ENCODE peak calls at places on chromosomes 1 and 21, in four cellular contexts. One of them, this sample, is unnamed.
A peak's percentile ranks its signal among the peaks of the same experiment; 100 is the strongest.

GRCh38 chr1:161119017-161119378 is 1.1 kb downstream of the NIT1 start:
- DNase-seq in K562: no peak
- DNase-seq in H1: no peak
- DNase-seq in GM12891: no peak
- DNase-seq in this sample: no peak

GRCh38 chr1:183414365-183414764 is 3.8 kb downstream of the NMNAT2 start:
- DNase-seq in K562: no peak
- DNase-seq in H1: no peak
- DNase-seq in GM12891: no peak
- DNase-seq in this sample: no peak

GRCh38 chr21:45056505-45056904 is 17.9 kb upstream of the ADARB1 start:
- DNase-seq in K562: no peak
- DNase-seq in H1: no peak
- DNase-seq in GM12891: no peak
- DNase-seq in this sample: no peak

GRCh38 chr1:109248797-109249629 is at the start of gene CELSR2:
- DNase-seq in K562: peak; percentile 93
- DNase-seq in H1: peak; percentile 66
- DNase-seq in GM12891: peak; percentile 93
- DNase-seq in this sample: peak; percentile 90

GRCh38 chr21:37829447-37829846 is 86.8 kb downstream of the KCNJ6 start:
- DNase-seq in K562: no peak
- DNase-seq in H1: no peak
- DNase-seq in GM12891: no peak
- DNase-seq in this sample: no peak

GRCh38 chr1:19448491-19449439 is 36.6 kb downstream of the CAPZB start:
- DNase-seq in K562: no peak
- DNase-seq in H1: no peak
- DNase-seq in GM12891: no peak
- DNase-seq in this sample: no peak

GRCh38 chr1:230148768-230149469 is 81.9 kb downstream of the GALNT2 start:
- DNase-seq in K562: no peak
- DNase-seq in H1: no peak
- DNase-seq in GM12891: no peak
- DNase-seq in this sample: no peak

GRCh38 chr1:232726048-232726779 is 79.0 kb upstream of the MAP10 start:
- DNase-seq in K562: no peak
- DNase-seq in H1: no peak
- DNase-seq in GM12891: no peak
- DNase-seq in this sample: no peak

GRCh38 chr1:31297273-31298247 is 728 bp downstream of the ZCCHC17 start:
- DNase-seq in K562: peak; percentile 37
- DNase-seq in H1: no peak
- DNase-seq in GM12891: no peak
- DNase-seq in this sample: no peak

GRCh38 chr1:6419397-6419802 is 319 bp downstream of the HES2 start:
- DNase-seq in K562: no peak
- DNase-seq in H1: no peak
- DNase-seq in GM12891: no peak
- DNase-seq in this sample: no peak

GRCh38 chr1:90800012-90800717 is 83.1 kb upstream of the BARHL2 start:
- DNase-seq in K562: no peak
- DNase-seq in H1: no peak
- DNase-seq in GM12891: no peak
- DNase-seq in this sample: no peak

GRCh38 chr1:113809651-113810602 is 2.3 kb downstream of the RSBN1 start:
- DNase-seq in K562: no peak
- DNase-seq in H1: no peak
- DNase-seq in GM12891: no peak
- DNase-seq in this sample: no peak

GRCh38 chr1:93123141-93123783 is 44.2 kb downstream of the MTF2 start:
- DNase-seq in K562: no peak
- DNase-seq in H1: no peak
- DNase-seq in GM12891: no peak
- DNase-seq in this sample: no peak

GRCh38 chr1:149949911-149950310 is 13.2 kb upstream of the MTMR11 start:
- DNase-seq in K562: no peak
- DNase-seq in H1: no peak
- DNase-seq in GM12891: no peak
- DNase-seq in this sample: no peak

GRCh38 chr1:27527223-27527856 is 37.4 kb upstream of the WASF2 start:
- DNase-seq in K562: peak; percentile 84
- DNase-seq in H1: peak; percentile 80
- DNase-seq in GM12891: peak; percentile 66
- DNase-seq in this sample: no peak

GRCh38 chr1:222310830-222311229 is 237.1 kb downstream of the HHIPL2 start:
- DNase-seq in K562: no peak
- DNase-seq in H1: no peak
- DNase-seq in GM12891: no peak
- DNase-seq in this sample: no peak

GRCh38 chr1:229253170-229253974 is 17.5 kb upstream of the RAB4A start:
- DNase-seq in K562: no peak
- DNase-seq in H1: no peak
- DNase-seq in GM12891: no peak
- DNase-seq in this sample: no peak

GRCh38 chr1:48704736-48705135 is 72.0 kb downstream of the BEND5 start:
- DNase-seq in K562: no peak
- DNase-seq in H1: no peak
- DNase-seq in GM12891: no peak
- DNase-seq in this sample: no peak

GRCh38 chr1:18100493-18101063 is 7.0 kb upstream of the IGSF21 start:
- DNase-seq in K562: peak; percentile 88
- DNase-seq in H1: no peak
- DNase-seq in GM12891: peak; percentile 33
- DNase-seq in this sample: no peak

GRCh38 chr1:159941867-159942560 is 3.4 kb downstream of the IGSF9 start:
- DNase-seq in K562: no peak
- DNase-seq in H1: no peak
- DNase-seq in GM12891: no peak
- DNase-seq in this sample: no peak

GRCh38 chr1:1345860-1346500 is 3.2 kb downstream of the DVL1 start:
- DNase-seq in K562: no peak
- DNase-seq in H1: no peak
- DNase-seq in GM12891: no peak
- DNase-seq in this sample: no peak

GRCh38 chr1:90959352-90960206 is 62.3 kb downstream of the ZNF644 start:
- DNase-seq in K562: no peak
- DNase-seq in H1: no peak
- DNase-seq in GM12891: no peak
- DNase-seq in this sample: no peak

GRCh38 chr1:151972533-151973270 is 21.0 kb downstream of the S100A10 start:
- DNase-seq in K562: peak; percentile 19
- DNase-seq in H1: no peak
- DNase-seq in GM12891: no peak
- DNase-seq in this sample: no peak

GRCh38 chr1:69403911-69404310 is 163.8 kb upstream of the LRRC7 start:
- DNase-seq in K562: no peak
- DNase-seq in H1: no peak
- DNase-seq in GM12891: no peak
- DNase-seq in this sample: no peak

GRCh38 chr1:30286241-30286983 is 437.0 kb downstream of the MATN1 start:
- DNase-seq in K562: no peak
- DNase-seq in H1: no peak
- DNase-seq in GM12891: no peak
- DNase-seq in this sample: no peak

GRCh38 chr1:218164111-218164929 is 120.8 kb upstream of the RRP15 start:
- DNase-seq in K562: no peak
- DNase-seq in H1: peak; percentile 43
- DNase-seq in GM12891: no peak
- DNase-seq in this sample: peak; percentile 4

GRCh38 chr21:45303751-45304150 is 16.1 kb upstream of the POFUT2 start:
- DNase-seq in K562: no peak
- DNase-seq in H1: no peak
- DNase-seq in GM12891: no peak
- DNase-seq in this sample: no peak

GRCh38 chr21:46286668-46286982 is 483 bp downstream of the YBEY start:
- DNase-seq in K562: no peak
- DNase-seq in H1: no peak
- DNase-seq in GM12891: no peak
- DNase-seq in this sample: no peak

GRCh38 chr21:42846221-42846620 is 33.1 kb downstream of the WDR4 start:
- DNase-seq in K562: no peak
- DNase-seq in H1: no peak
- DNase-seq in GM12891: no peak
- DNase-seq in this sample: no peak

GRCh38 chr1:186272486-186272885 is 102.6 kb downstream of the TPR start:
- DNase-seq in K562: no peak
- DNase-seq in H1: no peak
- DNase-seq in GM12891: no peak
- DNase-seq in this sample: no peak

GRCh38 chr1:53574621-53575020 is 115.4 kb downstream of the DMRTB1 start:
- DNase-seq in K562: no peak
- DNase-seq in H1: no peak
- DNase-seq in GM12891: no peak
- DNase-seq in this sample: no peak

GRCh38 chr1:208101661-208102431 is 142.3 kb downstream of the PLXNA2 start:
- DNase-seq in K562: no peak
- DNase-seq in H1: no peak
- DNase-seq in GM12891: no peak
- DNase-seq in this sample: no peak

GRCh38 chr1:67855944-67856343 is 22.7 kb upstream of the GNG12 start:
- DNase-seq in K562: no peak
- DNase-seq in H1: no peak
- DNase-seq in GM12891: no peak
- DNase-seq in this sample: no peak
- TF ChIP-seq TAF1 in K562: no peak
- TF ChIP-seq TAF1 in H1: no peak
- TF ChIP-seq TAF1 in GM12891: no peak
- TF ChIP-seq TAF1 in this sample: no peak

GRCh38 chr1:155950829-155951228 is 9.4 kb downstream of the RXFP4 start:
- DNase-seq in K562: no peak
- DNase-seq in H1: no peak
- DNase-seq in GM12891: no peak
- DNase-seq in this sample: peak; percentile 5
- TF ChIP-seq POLR2A in K562: no peak
- TF ChIP-seq POLR2A in H1: no peak
- TF ChIP-seq POLR2A in GM12891: no peak
- TF ChIP-seq POLR2A in this sample: no peak

GRCh38 chr1:204853446-204853845 is 17.2 kb upstream of the NFASC start:
- DNase-seq in K562: no peak
- DNase-seq in H1: no peak
- DNase-seq in GM12891: no peak
- DNase-seq in this sample: no peak
- TF ChIP-seq TAF1 in K562: no peak
- TF ChIP-seq TAF1 in H1: no peak
- TF ChIP-seq TAF1 in GM12891: no peak
- TF ChIP-seq TAF1 in this sample: no peak

GRCh38 chr21:41759926-41760325 is 6.9 kb downstream of the RIPK4 start:
- DNase-seq in K562: no peak
- DNase-seq in H1: no peak
- DNase-seq in GM12891: no peak
- DNase-seq in this sample: no peak

GRCh38 chr21:41760411-41760810 is 6.4 kb downstream of the RIPK4 start:
- DNase-seq in K562: no peak
- DNase-seq in H1: no peak
- DNase-seq in GM12891: no peak
- DNase-seq in this sample: no peak

GRCh38 chr21:41762236-41762635 is 4.6 kb downstream of the RIPK4 start:
- DNase-seq in K562: no peak
- DNase-seq in H1: peak; percentile 64
- DNase-seq in GM12891: no peak
- DNase-seq in this sample: no peak

GRCh38 chr21:41762753-41763152 is 4.1 kb downstream of the RIPK4 start:
- DNase-seq in K562: no peak
- DNase-seq in H1: no peak
- DNase-seq in GM12891: no peak
- DNase-seq in this sample: no peak

GRCh38 chr21:41761211-41762181 is 5.4 kb downstream of the RIPK4 start:
- DNase-seq in K562: no peak
- DNase-seq in H1: no peak
- DNase-seq in GM12891: no peak
- DNase-seq in this sample: no peak
- TF ChIP-seq POLR2A in K562: no peak
- TF ChIP-seq POLR2A in H1: no peak
- TF ChIP-seq POLR2A in GM12891: no peak
- TF ChIP-seq POLR2A in this sample: no peak

GRCh38 chr1:9643351-9644256 is 7.9 kb upstream of the PIK3CD start:
- DNase-seq in K562: no peak
- DNase-seq in H1: no peak
- DNase-seq in GM12891: no peak
- DNase-seq in this sample: no peak
- TF ChIP-seq TAF1 in K562: no peak
- TF ChIP-seq TAF1 in H1: no peak
- TF ChIP-seq TAF1 in GM12891: no peak
- TF ChIP-seq TAF1 in this sample: no peak

DNA sequence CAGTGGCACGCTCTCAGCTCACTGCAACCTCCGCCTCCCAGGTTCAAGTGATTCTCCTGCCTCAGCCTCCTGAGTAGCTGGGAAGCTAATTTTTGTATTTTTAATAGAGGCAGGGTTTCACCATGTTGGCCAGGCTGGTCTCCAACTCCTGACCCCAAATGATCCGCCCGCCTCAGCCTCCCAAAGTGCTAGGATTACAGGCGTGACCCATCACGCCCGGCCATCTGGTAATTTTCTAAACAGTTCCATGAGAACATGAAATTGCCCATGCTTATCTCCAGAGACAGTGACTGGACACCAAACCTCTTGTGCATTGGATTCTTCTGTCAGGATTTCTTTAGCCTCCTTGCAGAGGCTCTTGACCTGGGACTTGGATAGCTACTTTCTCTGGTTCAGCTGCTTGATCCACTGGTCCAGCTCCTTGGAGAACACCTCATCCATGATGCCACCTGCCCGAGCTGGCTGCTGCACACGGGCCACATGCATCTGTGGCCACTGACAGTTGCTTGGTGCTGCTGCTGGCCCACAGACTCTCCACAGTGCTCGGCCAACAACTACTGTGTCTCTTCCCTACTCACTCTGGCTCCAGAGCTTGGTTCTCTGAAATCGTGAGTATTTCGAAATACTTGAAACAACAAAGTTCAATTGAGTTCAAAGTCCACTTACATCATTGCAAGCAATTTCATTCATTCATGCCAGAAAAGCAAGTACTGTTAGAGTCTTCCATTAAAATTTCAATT is 40.0 kb upstream of the CTPS1 start:
- DNase-seq in K562: peak; percentile 37
- DNase-seq in H1: no peak
- DNase-seq in GM12891: no peak
- DNase-seq in this sample: no peak
- TF ChIP-seq POLR2A in K562: no peak
- TF ChIP-seq POLR2A in H1: no peak
- TF ChIP-seq POLR2A in GM12891: no peak
- TF ChIP-seq POLR2A in this sample: no peak

GRCh38 chr1:32336963-32337675 is 1.1 kb upstream of the MARCKSL1 start:
- DNase-seq in K562: peak; percentile 49
- DNase-seq in H1: no peak
- DNase-seq in GM12891: peak; percentile 55
- DNase-seq in this sample: peak; percentile 60

GRCh38 chr1:32335951-32336867 is at the start of gene MARCKSL1:
- DNase-seq in K562: peak; percentile 95
- DNase-seq in H1: peak; percentile 27
- DNase-seq in GM12891: peak; percentile 76
- DNase-seq in this sample: peak; percentile 75

GRCh38 chr1:32337855-32338636 is 2.0 kb upstream of the MARCKSL1 start:
- DNase-seq in K562: no peak
- DNase-seq in H1: no peak
- DNase-seq in GM12891: no peak
- DNase-seq in this sample: no peak

GRCh38 chr1:32339363-32339978 is 3.4 kb upstream of the MARCKSL1 start:
- DNase-seq in K562: no peak
- DNase-seq in H1: no peak
- DNase-seq in GM12891: peak; percentile 49
- DNase-seq in this sample: no peak

GRCh38 chr1:32338637-32339145 is 2.7 kb upstream of the MARCKSL1 start:
- DNase-seq in K562: no peak
- DNase-seq in H1: no peak
- DNase-seq in GM12891: no peak
- DNase-seq in this sample: no peak
- TF ChIP-seq TAF1 in K562: no peak
- TF ChIP-seq TAF1 in H1: no peak
- TF ChIP-seq TAF1 in GM12891: no peak
- TF ChIP-seq TAF1 in this sample: no peak

This sample was measured in GM12892.